ENCODE peak calls at places on chromosomes 3 and 15, in five cellular contexts. Y is GM20000; G is CD4-positive, alpha-beta T cell; S is endothelial cell; A is GM13977. C is an unnamed sample.

GRCh38 chr15:62539236-62539635 is 374.2 kb upstream of the C2CD4B start:
- DNase-seq in Y (no peak), G (no peak), S (no peak), A (no peak), C (no peak)

GRCh38 chr15:60766391-60767128 is 287.6 kb upstream of the ICE2 start:
- DNase-seq in Y (no peak), G (no peak), S (no peak), A (no peak), C (no peak)

GRCh38 chr3:142366434-142366833 is 81.4 kb downstream of the XRN1 start:
- DNase-seq in Y (no peak), G (no peak), S (no peak), A (no peak), C (no peak)

GRCh38 chr3:13379191-13379830 is 40.8 kb downstream of the NUP210 start:
- DNase-seq in Y (no peak), G (no peak), S (no peak), A (no peak), C (no peak)

GRCh38 chr3:193554790-193555189 is at the start of gene ATP13A4:
- DNase-seq in Y (no peak), G (no peak), S (no peak), A (no peak), C (no peak)

GRCh38 chr15:64286473-64286872 is 69.5 kb downstream of the CSNK1G1 start:
- DNase-seq in Y (no peak), G (no peak), S (no peak), A (no peak), C (no peak)

GRCh38 chr3:6799264-6799915 is 61.5 kb upstream of the GRM7 start:
- DNase-seq in Y (peak; percentile 27), G (no peak), S (peak; percentile 41), A (peak; percentile 17), C (no peak)

GRCh38 chr15:44157679-44158078 is 37.4 kb downstream of the FRMD5 start:
- DNase-seq in Y (no peak), G (no peak), S (no peak), A (no peak), C (no peak)

GRCh38 chr15:61459785-61460707 is 230.9 kb upstream of the RORA start:
- DNase-seq in Y (no peak), G (no peak), S (no peak), A (no peak), C (no peak)

GRCh38 chr15:63765338-63765737 is 68.4 kb downstream of the HERC1 start:
- DNase-seq in Y (no peak), G (no peak), S (no peak), A (no peak), C (no peak)

GRCh38 chr15:44810237-44810636 is 73.9 kb downstream of the TRIM69 start:
- DNase-seq in Y (no peak), G (no peak), S (no peak), A (no peak), C (peak; percentile 25)

GRCh38 chr15:33089878-33090757 is 104.4 kb downstream of the FMN1 start:
- DNase-seq in Y (no peak), G (no peak), S (no peak), A (no peak), C (no peak)

GRCh38 chr3:50652709-50653108 is 22.0 kb upstream of the DOCK3 start:
- DNase-seq in Y (peak; percentile 56), G (peak; percentile 40), S (peak; percentile 33), A (peak; percentile 52), C (no peak)

GRCh38 chr3:159948423-159949140 is 40.1 kb upstream of the IL12A start:
- DNase-seq in Y (no peak), G (no peak), S (no peak), A (no peak), C (no peak)

GRCh38 chr3:79947469-79947868 is 179.7 kb upstream of the ROBO1 start:
- DNase-seq in Y (no peak), G (no peak), S (no peak), A (no peak), C (no peak)

GRCh38 chr3:184864012-184864411 is 52.0 kb downstream of the VPS8 start:
- DNase-seq in Y (no peak), G (no peak), S (no peak), A (no peak), C (no peak)

GRCh38 chr3:169914321-169914720 is 2.9 kb downstream of the SAMD7 start:
- DNase-seq in Y (no peak), G (no peak), S (no peak), A (no peak), C (peak; percentile 11)

GRCh38 chr3:110909824-110910223 is 161.8 kb upstream of the NECTIN3 start:
- DNase-seq in Y (no peak), G (no peak), S (no peak), A (no peak), C (no peak)

GRCh38 chr3:141441381-141442365 is 45.2 kb upstream of the RASA2 start:
- DNase-seq in Y (peak; percentile 82), G (peak; percentile 75), S (peak; percentile 76), A (peak; percentile 79), C (no peak)

GRCh38 chr3:128301186-128302023 is 148.1 kb downstream of the EEFSEC start:
- DNase-seq in Y (no peak), G (no peak), S (no peak), A (no peak), C (peak; percentile 42)

GRCh38 chr3:81452406-81452805 is 309.0 kb downstream of the GBE1 start:
- DNase-seq in Y (no peak), G (no peak), S (no peak), A (no peak), C (no peak)

GRCh38 chr15:41897327-41897726 is 3.5 kb upstream of the SPTBN5 start:
- DNase-seq in Y (no peak), G (no peak), S (no peak), A (no peak), C (no peak)

GRCh38 chr3:33385423-33385822 is 54.8 kb downstream of the UBP1 start:
- DNase-seq in Y (no peak), G (no peak), S (no peak), A (no peak), C (no peak)

GRCh38 chr3:149816986-149817385 is 4.0 kb downstream of the RNF13 start:
- DNase-seq in Y (no peak), G (no peak), S (no peak), A (peak; percentile 8), C (no peak)

GRCh38 chr3:46411271-46411670 is 4.2 kb downstream of the CCRL2 start:
- DNase-seq in Y (no peak), G (no peak), S (no peak), A (no peak), C (no peak)

GRCh38 chr3:99805160-99805559 is 12.5 kb upstream of the CMSS1 start:
- DNase-seq in Y (no peak), G (no peak), S (no peak), A (no peak), C (no peak)

GRCh38 chr3:70647823-70648222 is 335.4 kb upstream of the MDFIC2 start:
- DNase-seq in Y (no peak), G (no peak), S (no peak), A (no peak), C (no peak)

GRCh38 chr3:4525555-4526238 is 32.5 kb downstream of the ITPR1 start:
- DNase-seq in Y (no peak), G (no peak), S (no peak), A (no peak), C (no peak)

GRCh38 chr3:172208586-172209332 is 169.4 kb downstream of the FNDC3B start:
- DNase-seq in Y (no peak), G (no peak), S (no peak), A (no peak), C (no peak)

GRCh38 chr3:142088522-142088921 is 60.8 kb downstream of the TFDP2 start:
- DNase-seq in Y (no peak), G (no peak), S (no peak), A (no peak), C (no peak)

GRCh38 chr3:151096697-151097096 is 11.2 kb downstream of the MED12L start:
- DNase-seq in Y (no peak), G (no peak), S (no peak), A (no peak), C (no peak)

GRCh38 chr3:176906046-176906905 is 291.0 kb downstream of the TBL1XR1 start:
- DNase-seq in Y (no peak), G (no peak), S (no peak), A (no peak), C (no peak)

GRCh38 chr15:32956006-32956405 is 238.2 kb downstream of the GREM1 start:
- DNase-seq in Y (peak; percentile 32), G (no peak), S (peak; percentile 15), A (peak; percentile 29), C (no peak)

DNA sequence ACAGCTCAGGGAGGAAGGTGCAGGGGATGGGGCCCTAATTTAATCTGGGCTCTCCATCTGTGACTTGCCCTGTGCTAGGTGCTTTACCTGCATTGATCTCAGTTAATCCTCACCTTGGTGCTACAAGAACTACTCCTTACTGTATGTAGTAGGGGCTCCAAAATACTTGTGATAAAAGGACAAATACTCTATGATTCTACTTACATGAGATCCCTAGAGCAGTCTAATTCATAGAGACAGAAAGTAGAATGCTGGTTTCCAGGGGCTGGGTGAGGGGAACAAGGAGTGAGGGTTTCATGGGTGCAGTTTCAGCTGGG is 67.2 kb downstream of the SLC6A1 start:
- DNase-seq in Y (no peak), G (no peak), S (no peak), A (no peak), C (no peak)
- TF ChIP-seq CTCF in Y (no peak), G (no peak), S (no peak), A (no peak), C (no peak)

GRCh38 chr3:134708025-134708597 is 57.3 kb upstream of the KY start:
- DNase-seq in Y (no peak), G (no peak), S (no peak), A (no peak), C (peak; percentile 6)
- TF ChIP-seq CTCF in Y (no peak), G (no peak), S (no peak), A (no peak), C (no peak)

GRCh38 chr3:155934215-155934614 is 63.8 kb downstream of the GMPS start:
- DNase-seq in Y (no peak), G (no peak), S (no peak), A (no peak), C (no peak)
- TF ChIP-seq CTCF in Y (no peak), G (no peak), S (no peak), A (no peak), C (no peak)

DNA sequence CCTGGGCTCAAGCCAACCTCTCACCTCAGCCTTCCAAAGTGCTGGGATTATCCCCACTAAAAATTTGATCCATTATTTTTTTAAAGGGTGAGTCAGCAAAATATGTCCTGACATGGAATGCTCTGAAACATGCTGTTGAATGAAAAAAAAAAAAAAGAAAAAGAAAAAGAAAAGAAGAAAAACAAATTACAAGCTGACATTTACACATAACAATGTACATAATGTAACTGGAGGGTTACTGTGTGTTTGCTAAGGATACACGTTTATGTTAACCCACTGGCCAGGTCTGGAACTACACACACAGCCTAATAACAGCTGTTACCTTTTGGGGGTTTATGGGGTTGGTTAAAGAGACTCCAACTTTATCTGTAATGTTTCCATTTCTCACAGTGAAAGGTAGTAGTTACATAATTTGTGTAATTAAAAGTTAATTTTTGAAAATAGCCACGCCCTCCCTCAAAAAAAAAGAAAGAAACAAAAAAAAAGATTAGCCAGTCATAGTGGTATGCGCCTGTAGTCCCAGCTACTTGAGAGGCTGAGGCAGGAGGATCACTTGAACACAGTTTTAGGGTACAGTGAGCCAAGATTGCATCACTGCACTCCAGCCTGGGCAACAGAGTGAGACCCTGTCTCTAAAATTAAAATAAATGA is 3.1 kb upstream of the MESP2 start:
- DNase-seq in Y (no peak), G (no peak), S (no peak), A (no peak), C (no peak)
- TF ChIP-seq CTCF in Y (no peak), G (no peak), S (no peak), A (no peak), C (peak; percentile 37)

GRCh38 chr3:42518800-42519567 is 16.5 kb downstream of the VIPR1 start:
- DNase-seq in Y (no peak), G (peak; percentile 33), S (peak; percentile 53), A (no peak), C (no peak)
- TF ChIP-seq CTCF in Y (no peak), G (peak; percentile 37), S (no peak), A (no peak), C (no peak)